ENCODE peak calls at places on chromosomes 11 and 22, in eight cellular contexts. D is NCI-H510A treated with DMSO at 0.1 percent for 48 hours; B is GOT3; A is effector CD4-positive, alpha-beta T cell; W is H9; F is HCEC 1CT; P is A673; M is activated T-cell treated with anti-CD3 and anti-CD28 coated beads for 48 hours. R is an unnamed sample.

GRCh38 chr11:102623998-102624397 is 1.1 kb downstream of the MMP20 start:
- DNase-seq in D (no peak), B (no peak), A (no peak), W (no peak), F (no peak), P (no peak), M (no peak), R (no peak)

GRCh38 chr11:68574308-68574707 is 110.0 kb upstream of the GAL start:
- DNase-seq in D (no peak), B (no peak), A (no peak), W (no peak), F (peak), P (no peak), M (no peak), R (no peak)

GRCh38 chr11:46246514-46246913 is 30.9 kb upstream of the CREB3L1 start:
- DNase-seq in D (no peak), B (no peak), A (no peak), W (no peak), F (peak), P (no peak), M (no peak), R (no peak)

GRCh38 chr11:107957109-107957588 is 28.9 kb downstream of the RAB39A start:
- DNase-seq in D (no peak), B (no peak), A (no peak), W (no peak), F (no peak), P (peak), M (no peak), R (no peak)

GRCh38 chr11:69101792-69102152 is 53.0 kb downstream of the TPCN2 start:
- DNase-seq in D (no peak), B (no peak), A (no peak), W (no peak), F (no peak), P (no peak), M (no peak), R (no peak)

GRCh38 chr11:12743834-12744449 is 69.7 kb downstream of the TEAD1 start:
- DNase-seq in D (peak), B (no peak), A (no peak), W (no peak), F (no peak), P (no peak), M (no peak), R (no peak)

GRCh38 chr11:128696930-128697329 is 3.1 kb downstream of the FLI1 start:
- DNase-seq in D (no peak), B (no peak), A (no peak), W (no peak), F (no peak), P (no peak), M (no peak), R (no peak)

GRCh38 chr11:32870676-32871075 is 21.9 kb upstream of the QSER1 start:
- DNase-seq in D (no peak), B (no peak), A (peak), W (peak), F (no peak), P (peak), M (peak), R (no peak)

GRCh38 chr11:105609341-105609781 is 512 bp upstream of the GRIA4 start:
- DNase-seq in D (peak), B (no peak), A (no peak), W (peak), F (peak), P (peak), M (no peak), R (no peak)

GRCh38 chr11:14424096-14424495 is 65.1 kb upstream of the RRAS2 start:
- DNase-seq in D (no peak), B (no peak), A (no peak), W (no peak), F (peak), P (no peak), M (no peak), R (no peak)

GRCh38 chr11:59815754-59816153 is 5.2 kb upstream of the MRPL16 start:
- DNase-seq in D (no peak), B (no peak), A (no peak), W (no peak), F (no peak), P (no peak), M (no peak), R (no peak)

GRCh38 chr11:61955031-61955415 is 4.9 kb downstream of the BEST1 start:
- DNase-seq in D (no peak), B (peak), A (no peak), W (peak), F (peak), P (peak), M (no peak), R (no peak)

GRCh38 chr22:38172489-38173155 is 9.0 kb downstream of the PLA2G6 start:
- DNase-seq in D (no peak), B (no peak), A (peak), W (no peak), F (no peak), P (no peak), M (no peak), R (peak)

GRCh38 chr11:121450424-121450823 is 1.7 kb upstream of the SORL1 start:
- DNase-seq in D (no peak), B (no peak), A (no peak), W (no peak), F (no peak), P (no peak), M (no peak), R (no peak)

GRCh38 chr11:46977940-46978595 is 41.5 kb downstream of the CSTPP1 start:
- DNase-seq in D (no peak), B (no peak), A (no peak), W (no peak), F (peak), P (no peak), M (no peak), R (no peak)

GRCh38 chr11:61532136-61533038 is 23.8 kb downstream of the LRRC10B start:
- DNase-seq in D (peak), B (no peak), A (peak), W (peak), F (peak), P (peak), M (peak), R (no peak)

GRCh38 chr11:1918436-1919315 is 827 bp upstream of the TNNT3 start:
- DNase-seq in D (no peak), B (no peak), A (no peak), W (no peak), F (no peak), P (no peak), M (no peak), R (no peak)

GRCh38 chr11:123103326-123103980 is 41.5 kb upstream of the HSPA8 start:
- DNase-seq in D (peak), B (no peak), A (peak), W (no peak), F (peak), P (peak), M (no peak), R (no peak)

GRCh38 chr22:17997456-17997855 is 26.9 kb downstream of the MICAL3 start:
- DNase-seq in D (no peak), B (no peak), A (no peak), W (no peak), F (peak), P (no peak), M (no peak), R (no peak)

GRCh38 chr11:125091247-125091876 is 20.1 kb downstream of the TMEM218 start:
- DNase-seq in D (peak), B (no peak), A (no peak), W (peak), F (peak), P (peak), M (no peak), R (no peak)

GRCh38 chr11:110134120-110134519 is 40.9 kb downstream of the ZC3H12C start:
- DNase-seq in D (no peak), B (no peak), A (no peak), W (no peak), F (no peak), P (peak), M (no peak), R (no peak)

GRCh38 chr22:48734961-48735360 is 1092.7 kb downstream of the BRD1 start:
- DNase-seq in D (no peak), B (no peak), A (no peak), W (no peak), F (no peak), P (no peak), M (no peak), R (no peak)

GRCh38 chr22:19448076-19448607 is 631 bp upstream of the C22orf39 start:
- DNase-seq in D (peak), B (no peak), A (no peak), W (peak), F (no peak), P (peak), M (peak), R (no peak)

GRCh38 chr11:16809901-16810668 is 71.6 kb downstream of the C11orf58 start:
- DNase-seq in D (no peak), B (no peak), A (no peak), W (no peak), F (peak), P (peak), M (no peak), R (no peak)

GRCh38 chr22:37564111-37564711 is 3.9 kb downstream of the CDC42EP1 start:
- DNase-seq in D (no peak), B (no peak), A (no peak), W (no peak), F (no peak), P (no peak), M (no peak), R (no peak)

GRCh38 chr11:128964463-128964930 is 21.8 kb upstream of the TP53AIP1 start:
- DNase-seq in D (peak), B (no peak), A (no peak), W (no peak), F (no peak), P (no peak), M (no peak), R (no peak)

GRCh38 chr11:112719736-112720525 is 241.3 kb upstream of the NCAM1 start:
- DNase-seq in D (no peak), B (no peak), A (no peak), W (no peak), F (no peak), P (no peak), M (no peak), R (no peak)

GRCh38 chr22:26979294-26979693 is 321.9 kb downstream of the MIAT start:
- DNase-seq in D (no peak), B (no peak), A (no peak), W (no peak), F (no peak), P (no peak), M (no peak), R (no peak)

GRCh38 chr11:96159968-96160367 is 183.0 kb downstream of the MAML2 start:
- DNase-seq in D (no peak), B (no peak), A (no peak), W (no peak), F (no peak), P (peak), M (no peak), R (no peak)

GRCh38 chr11:910044-910588 is 494 bp downstream of the CHID1 start:
- DNase-seq in D (no peak), B (no peak), A (no peak), W (no peak), F (no peak), P (no peak), M (no peak), R (peak)

GRCh38 chr11:73470036-73470624 is 93.9 kb downstream of the RELT start:
- DNase-seq in D (no peak), B (no peak), A (no peak), W (no peak), F (no peak), P (no peak), M (no peak), R (no peak)

GRCh38 chr22:27057717-27058116 is 400.3 kb downstream of the MIAT start:
- DNase-seq in D (no peak), B (no peak), A (no peak), W (no peak), F (no peak), P (no peak), M (no peak), R (no peak)

GRCh38 chr11:70470127-70470526 is 71.8 kb downstream of the CTTN start:
- DNase-seq in D (no peak), B (no peak), A (no peak), W (no peak), F (no peak), P (no peak), M (no peak), R (no peak)

GRCh38 chr22:20728523-20729190 is 45.3 kb upstream of the SERPIND1 start:
- DNase-seq in D (no peak), B (no peak), A (no peak), W (no peak), F (no peak), P (no peak), M (no peak), R (no peak)

GRCh38 chr11:18994860-18995259 is 55.6 kb upstream of the MRGPRX1 start:
- DNase-seq in D (no peak), B (no peak), A (no peak), W (no peak), F (no peak), P (no peak), M (no peak), R (no peak)

GRCh38 chr11:350723-351255 is 18.5 kb upstream of the B4GALNT4 start:
- DNase-seq in D (no peak), B (no peak), A (no peak), W (no peak), F (no peak), P (no peak), M (no peak), R (no peak)

GRCh38 chr11:123255909-123256308 is 60.9 kb upstream of the CLMP start:
- DNase-seq in D (no peak), B (no peak), A (no peak), W (peak), F (no peak), P (no peak), M (no peak), R (no peak)

R was measured in stimulated activated CD8-positive, alpha-beta memory T cell treated with anti-CD3 and anti-CD28 coated beads, Interleukin-15, amount 100 ng/mL, for 4 hours.